ENCODE peak calls at places on chromosomes 6 and 20, in eight cellular contexts. X is AG08395, U is OCI-LY7, R is mesenchymal stem cell, T is hypothalamus, A is foreskin keratinocyte, N is tibial artery, D is right cardiac atrium. I is an unnamed sample.

GRCh38 chr20:38125157-38126056 is 39.7 kb downstream of the TGM2 start:
- DNase-seq in D (peak), T (no peak), N (peak), R (no peak), U (no peak), A (no peak), X (no peak), I (no peak)

GRCh38 chr6:44486002-44486421 is 98.5 kb downstream of the CDC5L start:
- DNase-seq in N (no peak), A (peak), D (no peak), U (no peak), X (no peak), R (no peak), T (no peak), I (no peak)

GRCh38 chr20:51380401-51381385 is 161.8 kb downstream of the NFATC2 start:
- DNase-seq in D (no peak), T (no peak), N (no peak), U (peak), R (no peak), X (no peak), A (no peak), I (no peak)

GRCh38 chr6:46015119-46015968 is at the start of gene CLIC5:
- DNase-seq in N (peak), D (peak), X (no peak), A (no peak), U (no peak), T (no peak), R (no peak), I (peak)

GRCh38 chr20:36128463-36129176 is 25.9 kb upstream of the EPB41L1 start:
- DNase-seq in R (peak), T (no peak), A (no peak), N (no peak), U (no peak), X (peak), D (no peak), I (no peak)

GRCh38 chr6:78243519-78243918 is 590.7 kb downstream of the MEI4 start:
- DNase-seq in X (no peak), N (no peak), T (no peak), U (no peak), D (no peak), R (peak), A (peak), I (no peak)

GRCh38 chr6:78436335-78436734 is 431.0 kb upstream of the IRAK1BP1 start:
- DNase-seq in U (no peak), R (peak), D (no peak), T (no peak), N (no peak), X (peak), A (peak), I (no peak)

GRCh38 chr6:46098678-46099077 is 31.1 kb upstream of the ENPP4 start:
- DNase-seq in T (peak), A (no peak), R (no peak), X (no peak), U (no peak), N (no peak), D (peak), I (peak)

GRCh38 chr6:101397199-101397598 is 3.7 kb downstream of the GRIK2 start:
- DNase-seq in T (no peak), N (no peak), A (no peak), X (no peak), U (peak), R (no peak), D (no peak), I (no peak)

GRCh38 chr6:73349311-73349710 is 4.8 kb downstream of the DPPA5 start:
- DNase-seq in D (no peak), A (no peak), N (no peak), T (no peak), R (no peak), X (no peak), U (no peak), I (no peak)

GRCh38 chr6:2733736-2734480 is 16.8 kb downstream of the MYLK4 start:
- DNase-seq in T (no peak), A (no peak), R (no peak), N (no peak), X (no peak), U (no peak), D (peak), I (no peak)

GRCh38 chr6:44493132-44493531 is 105.6 kb downstream of the CDC5L start:
- DNase-seq in X (no peak), D (no peak), R (no peak), N (no peak), A (no peak), U (no peak), T (no peak), I (no peak)